ENCODE peak calls at places on chromosome 1, in nine cellular contexts. Y, V, Q, J, A, H, D, E and S are unnamed samples.

GRCh38 chr1:153805042-153805745 is 30.0 kb downstream of the SLC27A3 start:
- DNase-seq in H (no peak), E (peak; percentile 77), D (peak; percentile 83), Y (peak; percentile 74), A (no peak), V (peak; percentile 87), J (peak; percentile 44), Q (peak; percentile 37), S (peak; percentile 37)

GRCh38 chr1:1340185-1340584 is 9.0 kb downstream of the DVL1 start:
- DNase-seq in Y (no peak), D (no peak), Q (no peak), A (no peak), V (no peak), H (no peak), J (no peak), E (no peak), S (no peak)

GRCh38 chr1:243433737-243434370 is 178.0 kb downstream of the SDCCAG8 start:
- DNase-seq in V (no peak), E (no peak), Y (no peak), D (no peak), H (no peak), A (no peak), J (no peak), Q (no peak), S (no peak)

GRCh38 chr1:216478238-216478637 is 55.0 kb upstream of the USH2A start:
- DNase-seq in V (no peak), J (no peak), Y (no peak), E (no peak), D (no peak), Q (no peak), A (no peak), H (no peak), S (no peak)

GRCh38 chr1:206590025-206590834 is 22.0 kb downstream of the EIF2D start:
- DNase-seq in J (no peak), Q (no peak), Y (no peak), H (no peak), V (no peak), E (peak; percentile 62), A (no peak), D (no peak), S (no peak)

GRCh38 chr1:31549807-31550620 is 26.3 kb upstream of the TINAGL1 start:
- DNase-seq in D (no peak), H (no peak), A (no peak), J (no peak), Q (no peak), V (no peak), Y (no peak), E (no peak), S (peak; percentile 53)

GRCh38 chr1:236760480-236760879 is 34.6 kb upstream of the MTR start:
- DNase-seq in Q (no peak), E (no peak), A (no peak), V (no peak), J (no peak), Y (no peak), D (no peak), H (no peak), S (no peak)

GRCh38 chr1:38616846-38617245 is 242.7 kb downstream of the RRAGC start:
- DNase-seq in Y (no peak), D (no peak), H (no peak), Q (no peak), A (no peak), V (no peak), J (no peak), E (no peak), S (no peak)

GRCh38 chr1:216532399-216532798 is 109.2 kb upstream of the USH2A start:
- DNase-seq in Q (no peak), V (no peak), E (no peak), H (no peak), J (no peak), Y (no peak), D (no peak), A (no peak), S (no peak)

GRCh38 chr1:23341829-23342697 is 2.0 kb downstream of the HNRNPR start:
- DNase-seq in J (no peak), Y (no peak), Q (no peak), E (peak; percentile 59), H (no peak), D (no peak), V (no peak), A (no peak), S (no peak)

GRCh38 chr1:229251185-229251584 is 19.7 kb upstream of the RAB4A start:
- DNase-seq in Q (no peak), V (no peak), J (no peak), E (no peak), Y (no peak), H (no peak), D (no peak), A (no peak), S (no peak)

GRCh38 chr1:6485140-6485936 is 6.1 kb downstream of the PLEKHG5 start:
- DNase-seq in E (no peak), J (no peak), V (no peak), Q (no peak), D (no peak), A (no peak), H (no peak), Y (no peak), S (no peak)

GRCh38 chr1:1678581-1679380 is 13.8 kb downstream of the SLC35E2B start:
- DNase-seq in H (no peak), V (no peak), Y (peak; percentile 72), D (peak; percentile 85), J (peak; percentile 84), E (peak; percentile 41), Q (peak; percentile 12), A (no peak), S (peak; percentile 22)

GRCh38 chr1:43288785-43289466 is 3.5 kb upstream of the C1orf210 start:
- DNase-seq in D (no peak), V (no peak), Q (no peak), J (no peak), A (no peak), Y (no peak), H (no peak), E (no peak), S (no peak)

GRCh38 chr1:224687465-224687864 is 71.3 kb downstream of the CNIH3 start:
- DNase-seq in V (no peak), Q (no peak), Y (no peak), J (no peak), E (no peak), D (no peak), A (no peak), H (no peak), S (no peak)

GRCh38 chr1:32818804-32819541 is 1.5 kb downstream of the S100PBP start:
- DNase-seq in V (peak; percentile 57), Y (no peak), J (no peak), E (peak; percentile 27), A (no peak), H (no peak), D (no peak), Q (no peak), S (no peak)

GRCh38 chr1:234866007-234866866 is 256.3 kb upstream of the IRF2BP2 start:
- DNase-seq in E (peak; percentile 98), J (peak; percentile 50), Y (no peak), V (peak; percentile 90), H (no peak), D (peak; percentile 54), Q (peak; percentile 50), A (peak; percentile 67), S (no peak)

GRCh38 chr1:234865171-234866006 is 255.4 kb upstream of the IRF2BP2 start:
- DNase-seq in J (no peak), D (peak; percentile 27), Q (no peak), A (peak; percentile 12), Y (no peak), E (no peak), V (peak; percentile 53), H (no peak), S (no peak)

DNA sequence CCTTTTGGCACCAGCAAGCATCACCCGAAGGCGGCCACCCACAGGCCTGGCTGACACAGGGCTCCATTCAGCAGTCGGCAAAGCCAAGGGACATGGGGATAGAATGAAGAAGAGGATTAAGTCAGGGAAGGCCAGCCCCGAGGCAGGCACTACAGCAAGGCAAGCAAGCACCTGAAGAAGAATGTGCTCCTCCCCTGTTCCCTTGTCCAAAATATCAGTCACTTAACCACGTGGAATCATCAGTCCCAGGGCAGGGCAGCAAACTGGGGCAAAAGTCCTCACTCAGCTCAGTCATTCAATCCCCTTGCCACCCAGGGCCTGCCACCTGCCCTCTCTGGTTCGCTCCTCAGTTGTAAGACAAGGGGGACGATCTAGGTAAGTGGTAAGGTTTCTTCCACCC is 9.3 kb downstream of the KANK4 start:
- DNase-seq in A (no peak), H (no peak), Y (no peak), E (no peak), J (no peak), V (no peak), Q (no peak), D (no peak), S (no peak)
- TF ChIP-seq CTCF in A (no peak), H (no peak), Y (no peak), E (no peak), J (no peak), V (no peak), Q (no peak), D (no peak), S (no peak)

GRCh38 chr1:172390620-172391491 is 29.6 kb upstream of the C1orf105 start:
- DNase-seq in A (peak; percentile 21), J (no peak), V (no peak), E (no peak), Q (no peak), Y (no peak), H (no peak), D (peak; percentile 82), S (peak; percentile 88)
- TF ChIP-seq POLR2A in A (no peak), J (no peak), V (no peak), E (no peak), Q (no peak), Y (no peak), H (no peak), D (no peak), S (no peak)

GRCh38 chr1:164440222-164440621 is 118.8 kb upstream of the PBX1 start:
- DNase-seq in E (no peak), Q (peak; percentile 7), Y (no peak), A (peak; percentile 30), V (no peak), D (no peak), H (no peak), J (no peak), S (peak; percentile 81)
- TF ChIP-seq CTCF in E (no peak), Q (peak; percentile 12), Y (no peak), A (peak; percentile 43), V (no peak), D (peak; percentile 32), H (no peak), J (no peak), S (peak; percentile 68)

GRCh38 chr1:26862781-26863676 is at the start of gene SFN:
- DNase-seq in Q (peak; percentile 79), J (peak; percentile 88), D (peak; percentile 76), H (no peak), A (no peak), V (peak; percentile 92), Y (no peak), E (peak; percentile 90), S (no peak)
- TF ChIP-seq POLR2A in Q (peak; percentile 97), J (peak; percentile 41), D (no peak), H (peak; percentile 41), A (peak; percentile 24), V (no peak), Y (no peak), E (peak; percentile 52), S (no peak)